ENCODE peak calls at places on chromosomes 11 and 22, in seven cellular contexts. Q, O, F, R, T, K and B are unnamed samples.

GRCh38 chr22:19832476-19833108 is 22.1 kb downstream of the GNB1L start:
- DNase-seq in Q (no peak), O (no peak), F (no peak), R (no peak), T (no peak), K (no peak), B (no peak)

GRCh38 chr11:121687961-121688566 is 235.3 kb upstream of the SORL1-AS1 start:
- DNase-seq in Q (no peak), O (no peak), F (no peak), R (peak; percentile 77), T (no peak), K (peak; percentile 33), B (no peak)

GRCh38 chr22:48452766-48453165 is 1374.9 kb downstream of the BRD1 start:
- DNase-seq in Q (no peak), O (no peak), F (no peak), R (no peak), T (no peak), K (no peak), B (no peak)

GRCh38 chr11:11993814-11994213 is 14.6 kb downstream of the DKK3 start:
- DNase-seq in Q (no peak), O (peak; percentile 75), F (peak; percentile 91), R (peak; percentile 85), T (peak; percentile 86), K (no peak), B (no peak)

GRCh38 chr11:18013790-18014507 is 1.1 kb upstream of the SERGEF start:
- DNase-seq in Q (no peak), O (no peak), F (no peak), R (peak; percentile 8), T (no peak), K (no peak), B (no peak)

GRCh38 chr11:64036081-64037026 is 623 bp downstream of the FLRT1 start:
- DNase-seq in Q (peak; percentile 46), O (no peak), F (no peak), R (peak; percentile 35), T (peak; percentile 16), K (no peak), B (no peak)

GRCh38 chr22:36352775-36353507 is 34.8 kb downstream of the MYH9 start:
- DNase-seq in Q (peak; percentile 69), O (no peak), F (no peak), R (peak; percentile 93), T (peak; percentile 71), K (no peak), B (no peak)

GRCh38 chr22:39845522-39845921 is 48.0 kb downstream of the ENTHD1 start:
- DNase-seq in Q (no peak), O (no peak), F (no peak), R (no peak), T (no peak), K (no peak), B (no peak)

GRCh38 chr11:125123947-125124633 is 12.7 kb upstream of the TMEM218 start:
- DNase-seq in Q (peak; percentile 43), O (peak; percentile 71), F (peak; percentile 52), R (peak; percentile 73), T (peak; percentile 12), K (no peak), B (no peak)

GRCh38 chr11:94854770-94855633 is 86.8 kb downstream of the AMOTL1 start:
- DNase-seq in Q (peak; percentile 49), O (no peak), F (no peak), R (no peak), T (no peak), K (no peak), B (no peak)

GRCh38 chr22:27224485-27225364 is 567.3 kb downstream of the MIAT start:
- DNase-seq in Q (no peak), O (no peak), F (no peak), R (peak; percentile 89), T (no peak), K (no peak), B (peak; percentile 37)

GRCh38 chr11:8036986-8037385 is 44.0 kb upstream of the TUB start:
- DNase-seq in Q (no peak), O (no peak), F (no peak), R (no peak), T (no peak), K (no peak), B (no peak)

GRCh38 chr11:9530901-9531625 is 42.4 kb upstream of the WEE1 start:
- DNase-seq in Q (no peak), O (no peak), F (no peak), R (no peak), T (no peak), K (no peak), B (no peak)

GRCh38 chr11:65089621-65090020 is 5.6 kb downstream of the ZFPL1 start:
- DNase-seq in Q (no peak), O (no peak), F (no peak), R (no peak), T (no peak), K (no peak), B (no peak)
- TF ChIP-seq CTCF in Q (no peak), O (no peak), F (no peak), R (no peak), T (no peak), K (no peak), B (no peak)

GRCh38 chr11:82174610-82175009 is 559.1 kb downstream of the FAM181B start:
- DNase-seq in Q (no peak), O (no peak), F (peak; percentile 3), R (no peak), T (no peak), K (no peak), B (no peak)
- TF ChIP-seq CTCF in Q (no peak), O (no peak), F (peak; percentile 4), R (peak; percentile 24), T (peak; percentile 23), K (no peak), B (no peak)

GRCh38 chr11:6268811-6269210 is 9.2 kb downstream of the CCKBR start:
- DNase-seq in Q (no peak), O (no peak), F (peak; percentile 54), R (no peak), T (peak; percentile 27), K (no peak), B (no peak)
- TF ChIP-seq CTCF in Q (no peak), O (no peak), F (no peak), R (no peak), T (no peak), K (no peak), B (no peak)

GRCh38 chr11:129785383-129786111 is 30.1 kb upstream of the TMEM45B start:
- DNase-seq in Q (no peak), O (no peak), F (peak; percentile 50), R (no peak), T (peak; percentile 31), K (no peak), B (no peak)
- TF ChIP-seq CTCF in Q (no peak), O (peak; percentile 55), F (peak; percentile 45), R (peak; percentile 21), T (peak; percentile 62), K (peak; percentile 35), B (no peak)

GRCh38 chr11:79374707-79375106 is 66.1 kb downstream of the TENM4 start:
- DNase-seq in Q (no peak), O (no peak), F (no peak), R (no peak), T (no peak), K (no peak), B (no peak)

GRCh38 chr11:79367844-79368243 is 73.0 kb downstream of the TENM4 start:
- DNase-seq in Q (no peak), O (no peak), F (no peak), R (no peak), T (no peak), K (no peak), B (no peak)

GRCh38 chr11:79369094-79369493 is 71.7 kb downstream of the TENM4 start:
- DNase-seq in Q (no peak), O (no peak), F (no peak), R (no peak), T (no peak), K (no peak), B (no peak)

GRCh38 chr11:79371724-79372123 is 69.1 kb downstream of the TENM4 start:
- DNase-seq in Q (no peak), O (no peak), F (no peak), R (no peak), T (no peak), K (no peak), B (no peak)

GRCh38 chr11:79371152-79371551 is 69.7 kb downstream of the TENM4 start:
- DNase-seq in Q (no peak), O (no peak), F (peak; percentile 71), R (no peak), T (peak; percentile 65), K (no peak), B (no peak)
- TF ChIP-seq CTCF in Q (no peak), O (no peak), F (peak; percentile 41), R (peak; percentile 15), T (peak; percentile 77), K (no peak), B (no peak)